ENCODE peak calls at places on chromosomes 6 and 20, in seven cellular contexts. One of them, this sample, is unnamed. For H3K27me3, the result is how much of the 10 kb centered on the place peaks cover.

GRCh38 chr20:46635514-46636091 is 15.7 kb downstream of the SLC13A3 start:
- DNase-seq in prostate gland: no peak
- DNase-seq in HL-60: no peak
- DNase-seq in transverse colon: no peak
- DNase-seq in breast epithelium: no peak
- DNase-seq in Panc1: no peak
- DNase-seq in stomach: no peak
- DNase-seq in this sample: no peak

GRCh38 chr6:75530696-75531095 is 37.1 kb upstream of the FILIP1 start:
- DNase-seq in transverse colon: no peak
- DNase-seq in stomach: no peak
- DNase-seq in breast epithelium: no peak
- DNase-seq in Panc1: no peak
- DNase-seq in prostate gland: no peak
- DNase-seq in HL-60: no peak
- DNase-seq in this sample: no peak

GRCh38 chr6:50891290-50891689 is 72.6 kb downstream of the TFAP2B start:
- DNase-seq in Panc1: no peak
- DNase-seq in transverse colon: no peak
- DNase-seq in breast epithelium: no peak
- DNase-seq in prostate gland: no peak
- DNase-seq in HL-60: no peak
- DNase-seq in stomach: no peak
- DNase-seq in this sample: no peak

GRCh38 chr20:57479196-57479595 is 45.7 kb downstream of the CTCFL start:
- DNase-seq in stomach: no peak
- DNase-seq in prostate gland: no peak
- DNase-seq in Panc1: no peak
- DNase-seq in HL-60: no peak
- DNase-seq in transverse colon: no peak
- DNase-seq in breast epithelium: peak
- DNase-seq in this sample: no peak

GRCh38 chr6:149271348-149272340 is 45.9 kb upstream of the TAB2 start:
- DNase-seq in stomach: no peak
- DNase-seq in transverse colon: peak
- DNase-seq in prostate gland: no peak
- DNase-seq in Panc1: no peak
- DNase-seq in breast epithelium: no peak
- DNase-seq in HL-60: peak
- DNase-seq in this sample: no peak

GRCh38 chr6:68196645-68197044 is 438.4 kb upstream of the ADGRB3 start:
- DNase-seq in breast epithelium: no peak
- DNase-seq in Panc1: no peak
- DNase-seq in HL-60: peak
- DNase-seq in transverse colon: no peak
- DNase-seq in prostate gland: no peak
- DNase-seq in stomach: no peak
- DNase-seq in this sample: no peak

GRCh38 chr20:37729909-37730308 is 36.1 kb downstream of the CTNNBL1 start:
- DNase-seq in HL-60: no peak
- DNase-seq in stomach: no peak
- DNase-seq in transverse colon: no peak
- DNase-seq in prostate gland: no peak
- DNase-seq in Panc1: no peak
- DNase-seq in breast epithelium: no peak
- DNase-seq in this sample: no peak

GRCh38 chr6:25253371-25253770 is 25.8 kb upstream of the CARMIL1 start:
- DNase-seq in HL-60: no peak
- DNase-seq in stomach: no peak
- DNase-seq in Panc1: no peak
- DNase-seq in prostate gland: no peak
- DNase-seq in breast epithelium: no peak
- DNase-seq in transverse colon: no peak
- DNase-seq in this sample: no peak

GRCh38 chr20:20073851-20074252 is 21.5 kb downstream of the CFAP61 start:
- DNase-seq in transverse colon: no peak
- DNase-seq in breast epithelium: no peak
- DNase-seq in prostate gland: no peak
- DNase-seq in HL-60: no peak
- DNase-seq in stomach: no peak
- DNase-seq in Panc1: no peak
- DNase-seq in this sample: no peak

GRCh38 chr20:2387180-2387577 is 6.5 kb downstream of the TGM6 start:
- DNase-seq in prostate gland: no peak
- DNase-seq in stomach: no peak
- DNase-seq in transverse colon: peak
- DNase-seq in breast epithelium: no peak
- DNase-seq in Panc1: no peak
- DNase-seq in HL-60: peak
- DNase-seq in this sample: no peak
- TF ChIP-seq POLR2AphosphoS5 in prostate gland: no peak
- TF ChIP-seq POLR2AphosphoS5 in stomach: no peak
- TF ChIP-seq POLR2AphosphoS5 in transverse colon: no peak
- TF ChIP-seq POLR2AphosphoS5 in breast epithelium: no peak
- TF ChIP-seq POLR2AphosphoS5 in Panc1: no peak
- TF ChIP-seq POLR2AphosphoS5 in HL-60: no peak
- TF ChIP-seq POLR2AphosphoS5 in this sample: no peak

GRCh38 chr20:44835661-44836221 is 25.4 kb upstream of the RIMS4 start:
- DNase-seq in stomach: no peak
- DNase-seq in transverse colon: no peak
- DNase-seq in breast epithelium: no peak
- DNase-seq in prostate gland: no peak
- DNase-seq in HL-60: no peak
- DNase-seq in Panc1: no peak
- DNase-seq in this sample: no peak

GRCh38 chr20:44837949-44838348 is 27.6 kb upstream of the RIMS4 start:
- DNase-seq in HL-60: no peak
- DNase-seq in breast epithelium: no peak
- DNase-seq in stomach: no peak
- DNase-seq in Panc1: no peak
- DNase-seq in transverse colon: no peak
- DNase-seq in prostate gland: no peak
- DNase-seq in this sample: no peak

GRCh38 chr20:44839481-44839880 is 29.1 kb upstream of the RIMS4 start:
- DNase-seq in HL-60: no peak
- DNase-seq in prostate gland: no peak
- DNase-seq in stomach: no peak
- DNase-seq in breast epithelium: no peak
- DNase-seq in transverse colon: no peak
- DNase-seq in Panc1: no peak
- DNase-seq in this sample: no peak

GRCh38 chr20:44834693-44835092 is 24.3 kb upstream of the RIMS4 start:
- DNase-seq in breast epithelium: no peak
- DNase-seq in transverse colon: no peak
- DNase-seq in Panc1: no peak
- DNase-seq in prostate gland: no peak
- DNase-seq in stomach: no peak
- DNase-seq in HL-60: no peak
- DNase-seq in this sample: no peak

DNA sequence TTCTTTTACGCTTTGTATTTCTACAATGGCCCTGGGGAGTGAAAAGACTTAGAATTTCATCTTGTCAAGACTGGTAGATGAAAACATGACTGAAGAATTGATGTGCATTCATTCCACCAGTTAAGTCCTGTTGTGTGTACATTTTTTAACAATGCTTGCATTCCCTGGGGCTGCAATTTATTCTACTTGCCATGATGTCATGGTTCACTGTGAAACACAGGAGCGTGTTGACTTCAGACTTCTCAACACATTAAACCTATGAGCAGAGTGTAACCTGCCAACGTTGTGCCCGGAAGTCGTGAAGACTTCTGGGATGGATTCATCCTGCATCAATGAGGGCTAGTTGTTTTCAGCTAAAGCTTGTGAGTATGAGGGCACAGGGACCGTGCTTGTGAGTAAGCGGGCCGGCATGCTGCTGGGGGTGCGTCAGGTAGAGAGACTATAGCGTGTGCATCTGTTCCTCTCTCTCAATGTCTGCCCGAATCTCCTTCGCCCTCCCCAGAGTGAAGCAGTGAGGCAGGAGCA is 26.3 kb upstream of the RIMS4 start:
- DNase-seq in breast epithelium: no peak
- DNase-seq in stomach: no peak
- DNase-seq in HL-60: no peak
- DNase-seq in Panc1: no peak
- DNase-seq in prostate gland: no peak
- DNase-seq in transverse colon: no peak
- DNase-seq in this sample: no peak
- H3K27me3 ChIP-seq in breast epithelium: under half
- H3K27me3 ChIP-seq in stomach: under half
- H3K27me3 ChIP-seq in HL-60: under half
- H3K27me3 ChIP-seq in Panc1: under half
- H3K27me3 ChIP-seq in prostate gland: under half
- H3K27me3 ChIP-seq in transverse colon: under half
- H3K27me3 ChIP-seq in this sample: under half

GRCh38 chr6:152697634-152698033 is at the start of gene MYCT1:
- DNase-seq in Panc1: no peak
- DNase-seq in breast epithelium: no peak
- DNase-seq in prostate gland: no peak
- DNase-seq in transverse colon: no peak
- DNase-seq in stomach: no peak
- DNase-seq in HL-60: no peak
- DNase-seq in this sample: no peak

GRCh38 chr6:152700427-152700826 is 2.7 kb downstream of the MYCT1 start:
- DNase-seq in breast epithelium: no peak
- DNase-seq in Panc1: no peak
- DNase-seq in stomach: no peak
- DNase-seq in prostate gland: no peak
- DNase-seq in HL-60: no peak
- DNase-seq in transverse colon: no peak
- DNase-seq in this sample: no peak

GRCh38 chr6:152701081-152701862 is 3.6 kb downstream of the MYCT1 start:
- DNase-seq in stomach: no peak
- DNase-seq in Panc1: no peak
- DNase-seq in HL-60: no peak
- DNase-seq in prostate gland: no peak
- DNase-seq in transverse colon: no peak
- DNase-seq in breast epithelium: no peak
- DNase-seq in this sample: no peak

GRCh38 chr6:152696543-152696942 is 1.2 kb upstream of the MYCT1 start:
- DNase-seq in prostate gland: no peak
- DNase-seq in Panc1: no peak
- DNase-seq in transverse colon: no peak
- DNase-seq in stomach: no peak
- DNase-seq in HL-60: no peak
- DNase-seq in breast epithelium: no peak
- DNase-seq in this sample: no peak

DNA sequence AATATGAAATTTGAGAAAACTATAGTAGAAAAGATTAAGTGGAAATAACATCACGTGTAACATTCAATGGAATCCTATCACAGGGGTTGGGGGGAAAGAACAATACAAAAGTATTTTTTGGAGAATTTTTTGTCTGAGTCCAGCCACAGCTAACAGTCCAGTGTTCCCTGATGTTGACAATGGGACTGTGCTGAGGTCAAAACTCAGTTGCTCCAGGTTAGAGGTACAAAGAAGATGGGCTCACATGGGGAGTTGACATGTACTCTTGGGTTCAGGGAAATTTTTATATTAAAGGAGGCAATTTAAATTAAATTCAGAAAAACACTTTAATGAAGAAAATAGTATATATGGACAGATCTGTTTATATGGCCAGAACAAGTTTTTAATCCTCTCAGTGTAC is 995 bp downstream of the MYCT1 start:
- DNase-seq in HL-60: no peak
- DNase-seq in stomach: no peak
- DNase-seq in breast epithelium: no peak
- DNase-seq in Panc1: no peak
- DNase-seq in prostate gland: no peak
- DNase-seq in transverse colon: no peak
- DNase-seq in this sample: no peak
- TF ChIP-seq POLR2AphosphoS5 in HL-60: no peak
- TF ChIP-seq POLR2AphosphoS5 in stomach: no peak
- TF ChIP-seq POLR2AphosphoS5 in breast epithelium: no peak
- TF ChIP-seq POLR2AphosphoS5 in Panc1: no peak
- TF ChIP-seq POLR2AphosphoS5 in prostate gland: no peak
- TF ChIP-seq POLR2AphosphoS5 in transverse colon: no peak
- TF ChIP-seq POLR2AphosphoS5 in this sample: no peak

GRCh38 chr6:1402369-1402768 is 13.0 kb downstream of the FOXF2 start:
- DNase-seq in Panc1: no peak
- DNase-seq in HL-60: no peak
- DNase-seq in stomach: no peak
- DNase-seq in breast epithelium: no peak
- DNase-seq in prostate gland: no peak
- DNase-seq in transverse colon: no peak
- DNase-seq in this sample: no peak
- H3K27me3 ChIP-seq in Panc1: under half
- H3K27me3 ChIP-seq in HL-60: under half
- H3K27me3 ChIP-seq in stomach: under half
- H3K27me3 ChIP-seq in breast epithelium: under half
- H3K27me3 ChIP-seq in prostate gland: under half
- H3K27me3 ChIP-seq in transverse colon: under half
- H3K27me3 ChIP-seq in this sample: under half

DNA sequence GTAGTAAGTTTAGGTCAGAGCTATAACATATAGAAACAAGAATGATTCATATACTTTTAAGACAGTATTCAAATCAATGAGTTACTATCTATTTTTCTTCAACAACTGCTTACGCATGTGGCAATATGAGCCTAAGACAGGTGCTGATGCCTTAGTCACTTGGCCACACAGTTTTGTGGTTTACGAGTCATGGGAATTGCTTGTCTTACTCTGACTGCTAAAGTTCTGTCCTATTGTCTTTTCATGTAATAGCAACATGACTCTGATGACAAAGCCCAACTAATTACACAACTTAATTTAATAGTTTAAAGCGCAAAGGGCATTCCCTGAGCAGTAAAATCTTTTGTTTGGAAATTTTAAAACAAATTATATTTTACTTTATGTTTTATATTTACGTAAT is 159.3 kb upstream of the CENPW start:
- DNase-seq in HL-60: peak
- DNase-seq in transverse colon: no peak
- DNase-seq in Panc1: peak
- DNase-seq in prostate gland: no peak
- DNase-seq in stomach: no peak
- DNase-seq in breast epithelium: no peak
- DNase-seq in this sample: no peak
- TF ChIP-seq POLR2AphosphoS5 in HL-60: no peak
- TF ChIP-seq POLR2AphosphoS5 in transverse colon: no peak
- TF ChIP-seq POLR2AphosphoS5 in Panc1: no peak
- TF ChIP-seq POLR2AphosphoS5 in prostate gland: peak
- TF ChIP-seq POLR2AphosphoS5 in stomach: no peak
- TF ChIP-seq POLR2AphosphoS5 in breast epithelium: no peak
- TF ChIP-seq POLR2AphosphoS5 in this sample: no peak

GRCh38 chr6:37705239-37706051 is 7.8 kb upstream of the MDGA1 start:
- DNase-seq in transverse colon: peak
- DNase-seq in HL-60: peak
- DNase-seq in stomach: peak
- DNase-seq in Panc1: no peak
- DNase-seq in prostate gland: peak
- DNase-seq in breast epithelium: peak
- DNase-seq in this sample: peak
- H3K27me3 ChIP-seq in transverse colon: under half
- H3K27me3 ChIP-seq in HL-60: under half
- H3K27me3 ChIP-seq in stomach: under half
- H3K27me3 ChIP-seq in Panc1: under half
- H3K27me3 ChIP-seq in prostate gland: under half
- H3K27me3 ChIP-seq in breast epithelium: under half
- H3K27me3 ChIP-seq in this sample: under half